ENCODE peak calls at places on chromosome 16, in seven cellular contexts. One of them, this sample, is unnamed.

GRCh38 chr16:86996081-86996480 is 321.1 kb downstream of the C16orf95 start:
- DNase-seq in HFFc6: no peak
- DNase-seq in CD4-positive, alpha-beta T cell: no peak
- DNase-seq in GM12865: no peak
- DNase-seq in dorsolateral prefrontal cortex: no peak
- DNase-seq in left lung: no peak
- DNase-seq in omental fat pad: no peak
- DNase-seq in this sample: no peak

GRCh38 chr16:87056083-87056482 is 261.1 kb downstream of the C16orf95 start:
- DNase-seq in left lung: no peak
- DNase-seq in dorsolateral prefrontal cortex: no peak
- DNase-seq in omental fat pad: no peak
- DNase-seq in GM12865: no peak
- DNase-seq in HFFc6: peak
- DNase-seq in CD4-positive, alpha-beta T cell: no peak
- DNase-seq in this sample: no peak

GRCh38 chr16:1309888-1310831 is 724 bp downstream of the UBE2I start:
- DNase-seq in dorsolateral prefrontal cortex: no peak
- DNase-seq in CD4-positive, alpha-beta T cell: peak
- DNase-seq in GM12865: peak
- DNase-seq in HFFc6: peak
- DNase-seq in left lung: peak
- DNase-seq in omental fat pad: peak
- DNase-seq in this sample: no peak

GRCh38 chr16:81521141-81521626 is 76.6 kb downstream of the CMIP start:
- DNase-seq in omental fat pad: no peak
- DNase-seq in HFFc6: no peak
- DNase-seq in left lung: no peak
- DNase-seq in CD4-positive, alpha-beta T cell: peak
- DNase-seq in GM12865: peak
- DNase-seq in dorsolateral prefrontal cortex: peak
- DNase-seq in this sample: no peak

GRCh38 chr16:4393243-4393606 is 21.6 kb downstream of the VASN start:
- DNase-seq in CD4-positive, alpha-beta T cell: no peak
- DNase-seq in dorsolateral prefrontal cortex: no peak
- DNase-seq in GM12865: no peak
- DNase-seq in omental fat pad: no peak
- DNase-seq in HFFc6: peak
- DNase-seq in left lung: no peak
- DNase-seq in this sample: no peak

GRCh38 chr16:20114356-20114755 is 40.7 kb upstream of the GPR139 start:
- DNase-seq in left lung: no peak
- DNase-seq in GM12865: no peak
- DNase-seq in HFFc6: no peak
- DNase-seq in omental fat pad: no peak
- DNase-seq in CD4-positive, alpha-beta T cell: no peak
- DNase-seq in dorsolateral prefrontal cortex: peak
- DNase-seq in this sample: no peak

GRCh38 chr16:29834079-29834478 is 13.8 kb downstream of the MVP start:
- DNase-seq in CD4-positive, alpha-beta T cell: no peak
- DNase-seq in HFFc6: no peak
- DNase-seq in GM12865: no peak
- DNase-seq in omental fat pad: no peak
- DNase-seq in dorsolateral prefrontal cortex: no peak
- DNase-seq in left lung: no peak
- DNase-seq in this sample: no peak

GRCh38 chr16:88856122-88856827 is 472 bp downstream of the GALNS start:
- DNase-seq in HFFc6: no peak
- DNase-seq in left lung: no peak
- DNase-seq in CD4-positive, alpha-beta T cell: no peak
- DNase-seq in omental fat pad: no peak
- DNase-seq in dorsolateral prefrontal cortex: no peak
- DNase-seq in GM12865: no peak
- DNase-seq in this sample: no peak

GRCh38 chr16:77424841-77425604 is 9.8 kb downstream of the ADAMTS18 start:
- DNase-seq in left lung: no peak
- DNase-seq in GM12865: no peak
- DNase-seq in omental fat pad: no peak
- DNase-seq in dorsolateral prefrontal cortex: no peak
- DNase-seq in CD4-positive, alpha-beta T cell: no peak
- DNase-seq in HFFc6: no peak
- DNase-seq in this sample: no peak

GRCh38 chr16:6510261-6510660 is 822.4 kb upstream of the RBFOX1 start:
- DNase-seq in omental fat pad: no peak
- DNase-seq in HFFc6: no peak
- DNase-seq in GM12865: no peak
- DNase-seq in CD4-positive, alpha-beta T cell: no peak
- DNase-seq in left lung: no peak
- DNase-seq in dorsolateral prefrontal cortex: no peak
- DNase-seq in this sample: no peak

GRCh38 chr16:87713469-87714229 is 52.1 kb downstream of the KLHDC4 start:
- DNase-seq in dorsolateral prefrontal cortex: no peak
- DNase-seq in CD4-positive, alpha-beta T cell: peak
- DNase-seq in GM12865: no peak
- DNase-seq in omental fat pad: no peak
- DNase-seq in left lung: peak
- DNase-seq in HFFc6: no peak
- DNase-seq in this sample: no peak

GRCh38 chr16:4160663-4161436 is 44.6 kb upstream of the ADCY9 start:
- DNase-seq in GM12865: no peak
- DNase-seq in omental fat pad: no peak
- DNase-seq in HFFc6: no peak
- DNase-seq in left lung: no peak
- DNase-seq in dorsolateral prefrontal cortex: no peak
- DNase-seq in CD4-positive, alpha-beta T cell: no peak
- DNase-seq in this sample: no peak

GRCh38 chr16:78504391-78504945 is 405.0 kb downstream of the WWOX start:
- DNase-seq in omental fat pad: peak
- DNase-seq in CD4-positive, alpha-beta T cell: no peak
- DNase-seq in HFFc6: no peak
- DNase-seq in left lung: no peak
- DNase-seq in dorsolateral prefrontal cortex: no peak
- DNase-seq in GM12865: no peak
- DNase-seq in this sample: no peak

GRCh38 chr16:86578499-86579267 is at the start of gene FOXL1:
- DNase-seq in left lung: no peak
- DNase-seq in CD4-positive, alpha-beta T cell: no peak
- DNase-seq in GM12865: no peak
- DNase-seq in dorsolateral prefrontal cortex: no peak
- DNase-seq in omental fat pad: no peak
- DNase-seq in HFFc6: peak
- DNase-seq in this sample: no peak

GRCh38 chr16:49543315-49543946 is 169.8 kb downstream of the C16orf78 start:
- DNase-seq in left lung: no peak
- DNase-seq in GM12865: no peak
- DNase-seq in HFFc6: no peak
- DNase-seq in omental fat pad: no peak
- DNase-seq in dorsolateral prefrontal cortex: no peak
- DNase-seq in CD4-positive, alpha-beta T cell: no peak
- DNase-seq in this sample: no peak

GRCh38 chr16:86492267-86492960 is 17.9 kb upstream of the FOXF1 start:
- DNase-seq in GM12865: no peak
- DNase-seq in dorsolateral prefrontal cortex: no peak
- DNase-seq in left lung: no peak
- DNase-seq in CD4-positive, alpha-beta T cell: no peak
- DNase-seq in omental fat pad: no peak
- DNase-seq in HFFc6: no peak
- DNase-seq in this sample: no peak

DNA sequence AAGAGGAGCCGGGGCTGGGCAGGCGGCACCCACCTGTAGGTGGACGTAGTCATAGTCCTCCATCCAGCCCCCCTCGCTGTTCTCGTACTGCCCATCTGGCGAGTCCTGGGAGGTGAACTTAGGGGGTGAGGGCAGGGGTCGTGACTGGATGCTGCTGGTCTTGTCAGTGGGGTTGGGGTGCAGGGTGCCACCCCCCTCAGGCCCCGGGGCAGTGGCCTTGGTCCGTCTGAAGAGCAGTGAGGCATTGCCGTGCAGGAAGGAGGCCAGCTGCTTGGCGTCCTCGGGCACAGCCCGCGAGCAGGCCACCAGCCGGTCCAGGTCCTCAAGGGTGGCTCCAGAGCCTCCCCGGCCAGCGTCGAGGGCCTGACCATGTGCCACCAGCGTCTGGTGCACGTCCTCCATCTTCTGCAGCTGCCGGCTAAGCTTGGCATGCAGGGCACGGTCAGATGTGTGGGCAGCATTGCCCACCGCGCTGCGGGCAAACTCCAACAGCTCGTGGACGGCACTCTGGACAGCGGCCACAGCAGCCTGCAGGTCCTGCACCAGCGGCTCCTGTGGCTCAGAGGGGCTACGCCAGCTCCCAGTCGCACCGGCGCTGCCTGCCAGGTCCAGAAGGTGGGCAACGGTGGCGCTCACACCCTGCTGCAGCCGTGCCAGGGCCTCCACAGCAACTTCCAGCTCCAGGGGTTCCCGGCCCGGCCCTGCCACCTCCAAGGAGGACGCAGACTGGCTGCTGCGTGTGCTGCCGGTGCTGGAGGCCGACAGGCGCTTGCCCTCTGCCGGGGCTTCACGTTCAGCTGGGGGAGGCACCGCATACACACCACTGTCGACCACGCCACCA is 16.3 kb downstream of the CTRB1 start:
- DNase-seq in HFFc6: no peak
- DNase-seq in left lung: peak
- DNase-seq in omental fat pad: no peak
- DNase-seq in dorsolateral prefrontal cortex: peak
- DNase-seq in CD4-positive, alpha-beta T cell: no peak
- DNase-seq in GM12865: no peak
- DNase-seq in this sample: no peak
- TF ChIP-seq CTCF in HFFc6: no peak
- TF ChIP-seq CTCF in left lung: no peak
- TF ChIP-seq CTCF in omental fat pad: no peak
- TF ChIP-seq CTCF in dorsolateral prefrontal cortex: no peak
- TF ChIP-seq CTCF in CD4-positive, alpha-beta T cell: no peak
- TF ChIP-seq CTCF in GM12865: no peak
- TF ChIP-seq CTCF in this sample: no peak

GRCh38 chr16:83653785-83654184 is 154.0 kb upstream of the HSBP1 start:
- DNase-seq in HFFc6: no peak
- DNase-seq in CD4-positive, alpha-beta T cell: no peak
- DNase-seq in omental fat pad: no peak
- DNase-seq in left lung: no peak
- DNase-seq in dorsolateral prefrontal cortex: no peak
- DNase-seq in GM12865: no peak
- DNase-seq in this sample: no peak
- TF ChIP-seq CTCF in HFFc6: no peak
- TF ChIP-seq CTCF in CD4-positive, alpha-beta T cell: no peak
- TF ChIP-seq CTCF in omental fat pad: no peak
- TF ChIP-seq CTCF in left lung: no peak
- TF ChIP-seq CTCF in dorsolateral prefrontal cortex: no peak
- TF ChIP-seq CTCF in GM12865: no peak
- TF ChIP-seq CTCF in this sample: no peak

GRCh38 chr16:69311533-69312388 is 611 bp downstream of the VPS4A start:
- DNase-seq in left lung: peak
- DNase-seq in dorsolateral prefrontal cortex: no peak
- DNase-seq in omental fat pad: no peak
- DNase-seq in CD4-positive, alpha-beta T cell: no peak
- DNase-seq in GM12865: peak
- DNase-seq in HFFc6: peak
- DNase-seq in this sample: no peak
- TF ChIP-seq CTCF in left lung: no peak
- TF ChIP-seq CTCF in dorsolateral prefrontal cortex: no peak
- TF ChIP-seq CTCF in omental fat pad: no peak
- TF ChIP-seq CTCF in CD4-positive, alpha-beta T cell: no peak
- TF ChIP-seq CTCF in GM12865: no peak
- TF ChIP-seq CTCF in HFFc6: no peak
- TF ChIP-seq CTCF in this sample: no peak

DNA sequence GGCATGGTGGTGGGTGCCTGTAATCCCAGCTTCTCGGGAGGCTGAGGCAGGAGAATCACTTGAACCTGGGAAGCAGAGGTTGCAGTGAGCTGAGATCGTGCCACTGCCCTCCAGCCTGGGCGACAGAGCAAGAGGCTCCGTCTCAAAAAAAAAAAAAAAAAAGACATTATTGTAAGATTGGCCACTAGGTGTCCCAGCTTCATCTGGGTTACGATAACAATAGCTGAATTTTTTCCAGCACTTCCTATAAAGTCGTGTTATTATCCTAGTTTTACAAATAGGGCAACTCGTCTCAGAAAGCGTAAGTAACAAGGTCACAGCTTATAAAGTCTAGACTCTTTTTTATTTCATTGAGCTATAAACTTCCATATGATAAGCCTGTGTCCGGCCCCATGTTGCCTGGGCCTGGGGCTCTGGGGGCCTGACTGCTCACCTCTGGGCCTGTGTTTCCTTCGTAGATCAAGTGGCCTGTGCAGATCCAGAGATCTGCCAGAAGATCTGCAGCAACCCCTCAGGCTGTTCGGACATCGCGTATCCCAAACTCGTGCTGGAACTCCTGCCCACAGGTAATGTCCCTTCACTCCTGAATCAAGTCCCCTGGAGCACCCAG is 60.5 kb downstream of the SLC5A11 start:
- DNase-seq in left lung: no peak
- DNase-seq in GM12865: no peak
- DNase-seq in HFFc6: peak
- DNase-seq in dorsolateral prefrontal cortex: no peak
- DNase-seq in omental fat pad: no peak
- DNase-seq in CD4-positive, alpha-beta T cell: no peak
- DNase-seq in this sample: no peak
- TF ChIP-seq CTCF in left lung: no peak
- TF ChIP-seq CTCF in GM12865: peak
- TF ChIP-seq CTCF in HFFc6: peak
- TF ChIP-seq CTCF in dorsolateral prefrontal cortex: peak
- TF ChIP-seq CTCF in omental fat pad: no peak
- TF ChIP-seq CTCF in CD4-positive, alpha-beta T cell: peak
- TF ChIP-seq CTCF in this sample: peak

DNA sequence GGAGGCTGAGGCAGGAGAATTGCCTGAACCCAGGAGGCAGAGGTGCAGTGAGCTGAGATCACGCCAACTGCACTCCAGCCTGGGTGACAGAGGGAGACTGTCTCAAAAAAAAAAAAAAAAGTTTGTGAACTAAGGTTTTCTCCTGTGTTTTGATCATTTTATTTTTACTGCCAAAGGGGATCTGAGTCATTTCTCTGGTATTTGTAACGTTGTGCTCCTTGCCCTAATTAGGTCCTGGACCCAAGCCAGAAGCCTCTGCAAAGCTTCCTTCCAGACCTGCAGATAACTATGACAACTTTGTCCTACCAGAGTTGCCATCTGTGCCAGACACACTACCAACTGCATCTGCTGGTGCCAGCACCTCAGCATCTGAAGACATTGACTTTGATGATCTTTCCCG is 32.1 kb downstream of the IST1 start:
- DNase-seq in left lung: no peak
- DNase-seq in HFFc6: peak
- DNase-seq in omental fat pad: no peak
- DNase-seq in dorsolateral prefrontal cortex: no peak
- DNase-seq in GM12865: no peak
- DNase-seq in CD4-positive, alpha-beta T cell: no peak
- DNase-seq in this sample: peak
- TF ChIP-seq CTCF in left lung: no peak
- TF ChIP-seq CTCF in HFFc6: no peak
- TF ChIP-seq CTCF in omental fat pad: no peak
- TF ChIP-seq CTCF in dorsolateral prefrontal cortex: no peak
- TF ChIP-seq CTCF in GM12865: no peak
- TF ChIP-seq CTCF in CD4-positive, alpha-beta T cell: no peak
- TF ChIP-seq CTCF in this sample: no peak

GRCh38 chr16:48231675-48232214 is 12.4 kb upstream of the LONP2 start:
- DNase-seq in omental fat pad: no peak
- DNase-seq in dorsolateral prefrontal cortex: no peak
- DNase-seq in CD4-positive, alpha-beta T cell: peak
- DNase-seq in left lung: no peak
- DNase-seq in HFFc6: peak
- DNase-seq in GM12865: peak
- DNase-seq in this sample: no peak
- TF ChIP-seq CTCF in omental fat pad: no peak
- TF ChIP-seq CTCF in dorsolateral prefrontal cortex: no peak
- TF ChIP-seq CTCF in CD4-positive, alpha-beta T cell: no peak
- TF ChIP-seq CTCF in left lung: no peak
- TF ChIP-seq CTCF in HFFc6: peak
- TF ChIP-seq CTCF in GM12865: peak
- TF ChIP-seq CTCF in this sample: peak